ENCODE peak calls at places on chromosomes 11 and 22, in nine cellular contexts. F is activated T-helper 1 cell treated with Interleukin-2 at 50 U/mL for 16 hours; O is EL; E is stimulated activated effector memory CD8-positive, alpha-beta T cell treated with anti-CD3 and anti-CD28 coated beads, Interleukin-12 subunit alpha, Interleukin-12 subunit beta, amount 100 ng/mL, for 72 hours; K is ACHN; U is immature natural killer cell; B is naive B cell; P is stimulated activated CD4-positive, alpha-beta T cell treated with anti-CD3 and anti-CD28 coated beads, Interleukin-2, amount 100 ng/mL, for 24 hours; X is GM12865. Y is an unnamed sample.

GRCh38 chr11:132058211-132058772 is 687.9 kb downstream of the NTM start:
- DNase-seq in B (no peak), X (no peak), F (no peak), E (no peak), P (no peak), K (no peak), O (peak; percentile 41), U (no peak), Y (no peak)

GRCh38 chr11:35360059-35360530 is 59.3 kb downstream of the SLC1A2 start:
- DNase-seq in U (no peak), B (no peak), X (no peak), O (no peak), F (no peak), K (no peak), E (no peak), P (no peak), Y (no peak)

GRCh38 chr11:15750535-15751297 is 605.6 kb downstream of the SOX6 start:
- DNase-seq in K (no peak), O (no peak), F (no peak), P (no peak), B (no peak), U (no peak), E (no peak), X (no peak), Y (no peak)

GRCh38 chr22:23690713-23691112 is at the start of gene RGL4:
- DNase-seq in K (no peak), U (no peak), F (no peak), O (no peak), P (no peak), E (no peak), X (no peak), B (no peak), Y (no peak)

GRCh38 chr11:61783717-61784505 is 8.5 kb downstream of the TMEM258 start:
- DNase-seq in U (no peak), E (no peak), O (peak; percentile 62), B (no peak), F (no peak), K (no peak), X (no peak), P (no peak), Y (no peak)

GRCh38 chr11:61509058-61510029 is 795 bp downstream of the LRRC10B start:
- DNase-seq in X (peak; percentile 85), B (peak; percentile 40), K (peak; percentile 34), E (peak; percentile 74), O (peak; percentile 80), P (peak; percentile 81), F (peak; percentile 30), U (peak; percentile 46), Y (no peak)

GRCh38 chr11:69287968-69288882 is 5.7 kb upstream of the MYEOV start:
- DNase-seq in O (no peak), F (no peak), U (no peak), P (no peak), E (no peak), B (no peak), X (no peak), K (no peak), Y (no peak)

GRCh38 chr11:9313648-9314290 is 624 bp downstream of the TMEM41B start:
- DNase-seq in P (peak; percentile 30), B (peak; percentile 1), O (peak; percentile 37), X (peak; percentile 48), E (no peak), F (peak; percentile 17), K (peak; percentile 6), U (no peak), Y (peak; percentile 20)

GRCh38 chr11:45133871-45134270 is 12.6 kb upstream of the PRDM11 start:
- DNase-seq in O (no peak), U (no peak), F (no peak), B (no peak), P (no peak), K (no peak), E (no peak), X (no peak), Y (peak; percentile 38)

GRCh38 chr11:27161071-27161470 is 120.5 kb downstream of the BBOX1 start:
- DNase-seq in P (no peak), X (no peak), E (no peak), U (no peak), F (no peak), B (no peak), K (no peak), O (peak; percentile 48), Y (no peak)

GRCh38 chr22:38570841-38571364 is 920 bp upstream of the DMC1 start:
- DNase-seq in O (peak; percentile 44), U (peak; percentile 24), K (peak; percentile 44), X (peak; percentile 53), P (peak; percentile 41), B (no peak), F (peak; percentile 21), E (no peak), Y (peak; percentile 39)

GRCh38 chr11:112270551-112271180 is 10.0 kb upstream of the PLET1 start:
- DNase-seq in X (no peak), O (no peak), K (peak; percentile 61), P (no peak), U (no peak), F (no peak), B (no peak), E (no peak), Y (peak; percentile 26)

GRCh38 chr11:69076129-69076791 is 27.5 kb downstream of the TPCN2 start:
- DNase-seq in O (peak; percentile 65), P (no peak), E (no peak), X (no peak), K (peak; percentile 78), B (no peak), F (no peak), U (no peak), Y (no peak)

GRCh38 chr11:47705722-47706121 is 9.4 kb downstream of the AGBL2 start:
- DNase-seq in K (no peak), P (no peak), X (no peak), O (no peak), F (no peak), E (no peak), U (no peak), B (no peak), Y (no peak)

GRCh38 chr11:118152552-118153471 is at the start of gene SCN4B:
- DNase-seq in U (no peak), X (no peak), K (peak; percentile 60), O (peak; percentile 54), F (no peak), E (no peak), B (no peak), P (peak; percentile 37), Y (peak; percentile 50)

GRCh38 chr11:132862137-132862536 is 670.2 kb downstream of the OPCML start:
- DNase-seq in F (no peak), O (no peak), X (no peak), K (no peak), P (no peak), B (no peak), U (no peak), E (no peak), Y (no peak)

GRCh38 chr11:73989156-73989555 is 6.5 kb upstream of the UCP2 start:
- DNase-seq in U (no peak), E (no peak), F (no peak), K (no peak), X (no peak), O (no peak), B (no peak), P (no peak), Y (peak; percentile 13)

GRCh38 chr11:111388842-111389241 is 9.8 kb upstream of the POU2AF1 start:
- DNase-seq in P (no peak), O (no peak), K (no peak), U (no peak), B (peak; percentile 27), F (no peak), X (peak; percentile 19), E (no peak), Y (peak; percentile 31)

GRCh38 chr11:80023416-80023815 is 582.6 kb upstream of the TENM4 start:
- DNase-seq in O (no peak), F (no peak), K (no peak), X (no peak), B (no peak), U (no peak), P (no peak), E (no peak), Y (no peak)

GRCh38 chr22:17924735-17925727 is 99.3 kb downstream of the MICAL3 start:
- DNase-seq in F (no peak), P (no peak), B (no peak), X (no peak), E (no peak), U (no peak), K (peak; percentile 53), O (peak; percentile 17), Y (peak; percentile 85)

GRCh38 chr22:22458896-22459588 is 49.5 kb downstream of the ZNF280B start:
- DNase-seq in K (no peak), X (no peak), F (no peak), O (no peak), E (no peak), U (no peak), B (no peak), P (no peak), Y (no peak)

GRCh38 chr11:1519028-1519736 is 32.6 kb upstream of the MOB2 start:
- DNase-seq in U (no peak), K (no peak), B (no peak), P (no peak), X (no peak), F (no peak), E (no peak), O (no peak), Y (no peak)

Y was measured in MCF 10A.